ENCODE peak calls at places on chromosomes 13 and 19, in ten cellular contexts. M is LoVo; I is NCI-H1417; R is activated CD4-positive, alpha-beta T cell treated with anti-CD3 and anti-CD28 coated beads for 24 hours; G is gastrocnemius medialis; S is activated naive CD4-positive, alpha-beta T cell treated with anti-CD3 and anti-CD28 coated beads for 36 hours; H is SK-MEL-5; U is GM18507; Q is AG08395; A is cardiac fibroblast. O is an unnamed sample.

GRCh38 chr13:95588134-95588533 is 35.6 kb downstream of the CLDN10 start:
- DNase-seq in M (no peak), I (no peak), R (no peak), G (no peak), S (no peak), H (no peak), U (no peak), Q (no peak), A (peak), O (no peak)

GRCh38 chr19:19482785-19483625 is 32.3 kb downstream of the TSSK6 start:
- DNase-seq in M (no peak), I (no peak), R (no peak), G (no peak), S (no peak), H (no peak), U (no peak), Q (no peak), A (no peak), O (no peak)

GRCh38 chr13:31824705-31825512 is 85.6 kb downstream of the RXFP2 start:
- DNase-seq in M (no peak), I (peak), R (no peak), G (no peak), S (no peak), H (peak), U (no peak), Q (peak), A (peak), O (no peak)

GRCh38 chr13:102597029-102598015 is 536 bp downstream of the TPP2 start:
- DNase-seq in M (no peak), I (peak), R (no peak), G (peak), S (peak), H (no peak), U (peak), Q (peak), A (peak), O (no peak)

GRCh38 chr13:96032717-96033116 is 20.5 kb downstream of the UGGT2 start:
- DNase-seq in M (no peak), I (no peak), R (no peak), G (no peak), S (no peak), H (no peak), U (no peak), Q (no peak), A (no peak), O (no peak)

GRCh38 chr19:21559444-21559843 is 54.0 kb downstream of the ZNF429 start:
- DNase-seq in M (no peak), I (no peak), R (no peak), G (no peak), S (no peak), H (no peak), U (no peak), Q (no peak), A (no peak), O (no peak)

GRCh38 chr13:51534075-51534817 is 50.0 kb upstream of the WDFY2 start:
- DNase-seq in M (no peak), I (no peak), R (no peak), G (peak), S (peak), H (peak), U (no peak), Q (no peak), A (peak), O (no peak)

GRCh38 chr19:32558607-32559228 is 22.3 kb upstream of the PDCD5 start:
- DNase-seq in M (no peak), I (no peak), R (no peak), G (no peak), S (no peak), H (no peak), U (no peak), Q (no peak), A (no peak), O (no peak)

GRCh38 chr13:44449999-44450821 is 76.6 kb downstream of the SERP2 start:
- DNase-seq in M (no peak), I (no peak), R (no peak), G (peak), S (no peak), H (no peak), U (no peak), Q (no peak), A (peak), O (peak)

GRCh38 chr13:108609353-108609752 is 20.1 kb upstream of the MYO16 start:
- DNase-seq in M (peak), I (peak), R (no peak), G (no peak), S (no peak), H (peak), U (no peak), Q (no peak), A (peak), O (no peak)